ENCODE peak calls at places on chromosomes 3 and 15, in six cellular contexts. R, N, C, X, G and L are unnamed samples.

GRCh38 chr15:82538961-82539689 is 1.1 kb downstream of the RPS17 start:
- DNase-seq in G (no peak), R (no peak), N (peak; percentile 20), C (peak; percentile 34), X (peak; percentile 29), L (peak; percentile 37)

GRCh38 chr3:111750278-111750884 is 108.7 kb upstream of the PHLDB2 start:
- DNase-seq in R (no peak), C (no peak), N (no peak), G (no peak), X (no peak), L (no peak)

GRCh38 chr3:75655501-75655904 is 8.6 kb upstream of the FRG2C start:
- DNase-seq in R (no peak), X (no peak), N (no peak), G (no peak), C (no peak), L (no peak)

GRCh38 chr3:97009427-97010019 is 195.1 kb downstream of the EPHA6 start:
- DNase-seq in R (no peak), G (no peak), X (no peak), N (no peak), C (no peak), L (no peak)

GRCh38 chr3:125011941-125012340 is 43.9 kb downstream of the HEG1 start:
- DNase-seq in N (no peak), C (no peak), G (no peak), X (no peak), R (no peak), L (no peak)

GRCh38 chr3:58994746-58995330 is 55.0 kb downstream of the CFAP20DC start:
- DNase-seq in R (peak; percentile 67), X (peak; percentile 39), N (peak; percentile 60), C (peak; percentile 71), G (peak; percentile 23), L (peak; percentile 51)

GRCh38 chr15:59636184-59636583 is 21.1 kb downstream of the GTF2A2 start:
- DNase-seq in N (no peak), C (no peak), X (no peak), R (no peak), G (no peak), L (no peak)

GRCh38 chr3:10988991-10989484 is 3.5 kb upstream of the SLC6A1 start:
- DNase-seq in R (no peak), N (no peak), X (no peak), G (no peak), C (no peak), L (no peak)

GRCh38 chr3:142159083-142159740 is 9.9 kb upstream of the TFDP2 start:
- DNase-seq in C (no peak), N (no peak), R (no peak), G (no peak), X (no peak), L (no peak)

GRCh38 chr3:131328739-131329138 is 52.8 kb upstream of the NUDT16 start:
- DNase-seq in C (no peak), X (no peak), R (no peak), N (no peak), G (no peak), L (no peak)

GRCh38 chr3:126913524-126913923 is 69.4 kb upstream of the PLXNA1 start:
- DNase-seq in C (no peak), R (peak; percentile 18), G (no peak), N (no peak), X (no peak), L (peak; percentile 26)

GRCh38 chr3:125967156-125967555 is 1.8 kb upstream of the ROPN1B start:
- DNase-seq in R (no peak), C (no peak), N (no peak), X (no peak), G (no peak), L (no peak)

DNA sequence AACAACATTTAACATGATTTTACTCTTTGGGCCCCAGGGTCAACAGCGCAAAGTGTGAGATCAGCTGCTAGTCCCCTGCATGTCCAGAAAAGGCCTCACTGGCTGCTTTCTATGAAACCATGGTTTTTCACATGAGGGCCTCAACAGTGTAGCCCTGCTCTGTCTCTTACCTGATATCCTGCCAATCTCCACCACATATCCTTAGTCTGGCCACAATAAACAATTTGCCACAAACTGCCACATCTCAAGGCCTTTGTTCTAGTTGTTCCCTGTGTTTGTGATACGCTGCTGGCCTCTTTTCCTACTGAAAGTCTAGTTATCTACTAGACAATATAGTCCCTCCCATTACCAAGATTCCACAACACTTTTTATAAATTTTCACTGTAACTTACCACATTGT is 17.7 kb downstream of the VPS39 start:
- DNase-seq in N (no peak), R (no peak), C (no peak), X (no peak), G (no peak), L (no peak)
- TF ChIP-seq MAX in N (no peak), R (no peak), C (no peak), X (no peak), G (no peak), L (no peak)

DNA sequence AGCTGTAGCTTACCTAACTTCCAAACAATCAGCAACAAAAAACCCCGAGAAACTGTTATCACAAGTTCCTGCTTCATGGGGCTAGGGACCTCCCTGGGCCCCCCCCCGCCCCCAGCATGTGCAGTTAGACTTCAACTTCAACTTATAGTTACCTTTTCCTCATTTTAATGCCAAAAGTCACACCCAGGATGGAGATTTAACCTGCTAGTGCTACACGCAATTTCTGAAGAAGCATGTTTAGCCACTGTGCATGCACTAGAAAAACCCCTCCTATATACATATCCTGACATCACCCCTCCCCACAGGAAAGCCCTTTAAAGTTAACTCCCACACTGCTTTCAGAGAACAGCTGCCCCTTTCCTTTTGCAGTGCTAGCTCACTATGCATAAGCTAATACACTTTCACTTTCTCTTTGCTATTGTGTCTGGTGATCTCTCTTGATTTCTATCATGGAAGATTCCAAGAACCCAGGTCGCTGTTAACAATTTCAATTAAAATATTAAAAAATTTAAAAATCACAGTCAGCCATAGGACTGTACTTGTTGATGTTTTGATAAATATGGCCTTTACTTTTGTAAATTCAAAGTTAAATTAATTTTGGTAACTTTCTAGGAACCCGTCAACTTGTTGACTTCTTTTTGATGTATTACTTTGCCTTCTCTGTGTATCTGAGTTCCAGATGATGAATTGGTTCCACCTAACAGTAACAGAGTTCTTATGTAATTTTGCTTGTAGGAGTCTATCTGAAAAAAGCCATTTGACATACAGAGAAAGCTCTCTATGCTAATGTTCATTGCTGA is 75.2 kb upstream of the ACAD9 start:
- DNase-seq in R (no peak), G (peak; percentile 83), N (peak; percentile 80), C (peak; percentile 59), X (no peak), L (peak; percentile 89)
- TF ChIP-seq MYC in R (no peak), G (no peak), N (no peak), C (no peak), X (no peak), L (peak; percentile 21)

DNA sequence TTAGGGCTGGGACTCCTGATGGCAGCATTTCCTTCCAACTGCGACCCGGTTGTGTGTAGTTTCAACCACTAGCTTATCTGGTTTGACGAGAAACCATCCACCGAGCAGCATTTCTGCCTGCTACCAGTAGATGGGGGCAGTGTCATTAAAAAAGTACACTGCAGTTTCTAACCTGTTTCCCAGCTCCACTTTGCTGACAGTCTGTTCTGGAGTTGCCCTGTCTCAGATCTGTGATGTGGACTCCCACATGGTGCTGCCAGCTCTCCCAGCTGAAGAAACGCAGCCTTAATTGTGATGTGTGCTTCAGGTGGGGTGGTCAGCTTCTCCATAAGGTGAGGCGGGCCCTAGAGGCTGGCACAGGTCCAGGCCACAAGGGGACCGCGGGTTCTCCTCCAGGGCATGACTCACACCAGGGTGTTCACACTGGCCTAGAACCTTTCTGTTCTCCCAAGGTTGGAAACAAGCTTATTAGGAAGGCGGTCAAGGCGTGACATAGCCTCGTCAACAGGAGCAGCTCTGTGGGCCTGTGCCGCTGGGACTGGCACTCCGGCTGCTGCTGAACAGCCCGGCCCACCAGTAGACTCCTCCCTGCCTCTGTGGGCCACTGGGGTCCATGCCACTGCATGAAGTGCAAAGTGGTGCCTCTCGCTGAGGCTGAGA is 2.9 kb upstream of the FAM43A start:
- DNase-seq in R (peak; percentile 81), C (peak; percentile 86), N (peak; percentile 89), G (no peak), X (peak; percentile 83), L (peak; percentile 90)
- TF ChIP-seq MAX in R (peak; percentile 15), C (peak; percentile 19), N (no peak), G (no peak), X (no peak), L (peak; percentile 47)

DNA sequence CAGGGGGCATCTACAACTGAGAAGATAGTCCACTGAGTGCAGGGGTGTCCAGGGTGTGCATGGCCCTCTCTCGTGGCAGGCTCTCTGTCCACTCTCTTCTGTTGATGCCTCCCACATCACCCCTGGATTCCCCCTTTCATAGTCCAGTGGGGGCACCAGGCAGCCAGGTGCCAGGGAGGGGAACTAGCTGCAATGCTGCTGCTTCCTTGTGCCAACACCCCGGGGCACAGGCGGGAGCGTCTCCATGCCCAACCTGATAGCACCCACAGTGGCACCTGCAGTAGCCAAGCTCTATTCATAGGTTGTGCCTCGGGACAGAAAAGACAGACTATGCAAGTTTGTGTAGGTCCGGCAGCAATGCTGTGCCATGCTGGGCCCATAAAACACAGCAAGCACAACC is 11.7 kb downstream of the DUOX2 start:
- DNase-seq in N (no peak), R (no peak), C (no peak), G (no peak), X (no peak), L (no peak)
- TF ChIP-seq MYC in N (no peak), R (no peak), C (no peak), G (no peak), X (no peak), L (no peak)

DNA sequence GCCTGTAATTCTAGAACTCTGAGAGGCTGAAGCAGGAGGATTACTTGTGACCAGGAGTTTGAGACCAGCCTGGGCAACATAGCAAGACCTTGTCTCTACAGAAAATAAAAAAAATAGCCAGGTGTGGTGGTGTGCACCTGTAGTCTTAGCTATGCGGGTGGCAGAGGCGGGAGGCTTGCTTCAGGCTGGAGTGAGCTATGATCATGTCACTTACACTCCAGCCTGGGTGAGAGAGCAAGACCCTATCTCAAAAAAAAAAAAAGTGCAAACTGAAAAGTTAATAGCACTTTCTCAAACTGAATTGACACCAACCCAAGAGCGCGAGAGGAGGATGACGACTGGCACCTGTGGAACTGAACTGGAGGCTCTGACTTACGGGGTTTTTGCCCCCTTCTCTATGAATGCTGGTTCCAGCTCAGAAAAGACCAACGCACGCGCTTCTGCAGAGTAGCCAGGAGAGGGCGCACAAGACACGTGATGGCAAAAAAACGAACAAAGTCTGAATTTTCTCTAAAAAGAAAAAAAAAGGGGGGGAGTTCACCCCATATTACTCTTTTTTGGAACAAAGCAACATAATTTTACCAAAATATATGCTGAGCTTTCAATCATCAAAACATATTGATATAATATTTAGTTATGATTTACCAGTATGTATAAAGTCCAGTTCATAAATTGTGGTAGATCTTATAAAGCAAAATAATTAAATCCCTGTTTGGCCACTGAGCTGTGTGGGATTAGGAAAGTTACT is 23.7 kb downstream of the CFAP92 start:
- DNase-seq in C (peak; percentile 59), X (peak; percentile 25), G (no peak), N (peak; percentile 55), R (peak; percentile 37), L (peak; percentile 69)
- TF ChIP-seq MAX in C (no peak), X (no peak), G (no peak), N (peak; percentile 69), R (no peak), L (peak; percentile 93)